ENCODE peak calls at places on chromosomes 3 and 15, in four cellular contexts. One of them, this sample, is unnamed.

GRCh38 chr3:53705024-53705750 is 141.0 kb downstream of the CHDH start:
- DNase-seq in mesenchymal stem cell: no peak
- DNase-seq in neuronal stem cell: no peak
- DNase-seq in IMR-90: no peak
- DNase-seq in this sample: no peak

GRCh38 chr15:60605879-60606304 is 127.0 kb upstream of the ICE2 start:
- DNase-seq in IMR-90: peak
- DNase-seq in neuronal stem cell: no peak
- DNase-seq in mesenchymal stem cell: peak
- DNase-seq in this sample: no peak

GRCh38 chr3:11407644-11408043 is 135.4 kb downstream of the ATG7 start:
- DNase-seq in IMR-90: no peak
- DNase-seq in mesenchymal stem cell: no peak
- DNase-seq in neuronal stem cell: no peak
- DNase-seq in this sample: no peak

GRCh38 chr3:38497026-38497425 is 886 bp downstream of the EXOG start:
- DNase-seq in mesenchymal stem cell: peak
- DNase-seq in IMR-90: peak
- DNase-seq in neuronal stem cell: no peak
- DNase-seq in this sample: no peak

GRCh38 chr15:44541282-44541958 is 4.5 kb downstream of the EIF3J start:
- DNase-seq in mesenchymal stem cell: peak
- DNase-seq in neuronal stem cell: no peak
- DNase-seq in IMR-90: peak
- DNase-seq in this sample: peak

GRCh38 chr3:16462679-16463078 is 50.8 kb downstream of the RFTN1 start:
- DNase-seq in mesenchymal stem cell: no peak
- DNase-seq in neuronal stem cell: no peak
- DNase-seq in IMR-90: no peak
- DNase-seq in this sample: no peak

GRCh38 chr15:89130194-89130593 is 41.9 kb downstream of the ABHD2 start:
- DNase-seq in mesenchymal stem cell: no peak
- DNase-seq in neuronal stem cell: no peak
- DNase-seq in IMR-90: no peak
- DNase-seq in this sample: no peak

GRCh38 chr3:172074578-172074977 is 35.2 kb downstream of the FNDC3B start:
- DNase-seq in neuronal stem cell: no peak
- DNase-seq in IMR-90: no peak
- DNase-seq in mesenchymal stem cell: no peak
- DNase-seq in this sample: no peak

GRCh38 chr3:11091791-11092190 is 62.5 kb upstream of the HRH1 start:
- DNase-seq in IMR-90: no peak
- DNase-seq in neuronal stem cell: no peak
- DNase-seq in mesenchymal stem cell: no peak
- DNase-seq in this sample: no peak

GRCh38 chr15:78304487-78305413 is 5.3 kb upstream of the SKIC8 start:
- DNase-seq in IMR-90: no peak
- DNase-seq in neuronal stem cell: no peak
- DNase-seq in mesenchymal stem cell: no peak
- DNase-seq in this sample: peak

GRCh38 chr3:185216587-185216918 is 37.3 kb downstream of the EHHADH start:
- DNase-seq in neuronal stem cell: no peak
- DNase-seq in mesenchymal stem cell: peak
- DNase-seq in IMR-90: no peak
- DNase-seq in this sample: no peak

GRCh38 chr15:69857686-69858391 is 239.9 kb downstream of the TLE3 start:
- DNase-seq in mesenchymal stem cell: peak
- DNase-seq in IMR-90: no peak
- DNase-seq in neuronal stem cell: no peak
- DNase-seq in this sample: peak

GRCh38 chr15:55774113-55774970 is 31.4 kb upstream of the PRTG start:
- DNase-seq in neuronal stem cell: peak
- DNase-seq in IMR-90: peak
- DNase-seq in mesenchymal stem cell: peak
- DNase-seq in this sample: peak

GRCh38 chr15:66698318-66698961 is 3.6 kb upstream of the SMAD6 start:
- DNase-seq in neuronal stem cell: peak
- DNase-seq in mesenchymal stem cell: peak
- DNase-seq in IMR-90: peak
- DNase-seq in this sample: peak

GRCh38 chr15:74525946-74526345 is 15.1 kb upstream of the ARID3B start:
- DNase-seq in mesenchymal stem cell: peak
- DNase-seq in neuronal stem cell: no peak
- DNase-seq in IMR-90: peak
- DNase-seq in this sample: no peak

GRCh38 chr3:117873236-117873635 is 1161.4 kb downstream of the IGSF11 start:
- DNase-seq in IMR-90: peak
- DNase-seq in mesenchymal stem cell: no peak
- DNase-seq in neuronal stem cell: no peak
- DNase-seq in this sample: no peak

GRCh38 chr15:25061808-25062550 is 107.2 kb downstream of the SNRPN start:
- DNase-seq in IMR-90: no peak
- DNase-seq in neuronal stem cell: no peak
- DNase-seq in mesenchymal stem cell: no peak
- DNase-seq in this sample: no peak

GRCh38 chr15:92666780-92667179 is 11.2 kb upstream of the FAM174B start:
- DNase-seq in IMR-90: no peak
- DNase-seq in mesenchymal stem cell: peak
- DNase-seq in neuronal stem cell: no peak
- DNase-seq in this sample: peak

GRCh38 chr3:151935451-151935850 is 62.0 kb downstream of the SUCNR1 start:
- DNase-seq in neuronal stem cell: no peak
- DNase-seq in IMR-90: no peak
- DNase-seq in mesenchymal stem cell: no peak
- DNase-seq in this sample: no peak

GRCh38 chr3:34283743-34284142 is 485.3 kb downstream of the PDCD6IP start:
- DNase-seq in mesenchymal stem cell: no peak
- DNase-seq in neuronal stem cell: no peak
- DNase-seq in IMR-90: no peak
- DNase-seq in this sample: no peak

GRCh38 chr3:25527796-25528195 is 99.7 kb downstream of the RARB start:
- DNase-seq in neuronal stem cell: peak
- DNase-seq in mesenchymal stem cell: no peak
- DNase-seq in IMR-90: no peak
- DNase-seq in this sample: no peak

GRCh38 chr3:170811515-170811914 is 58.5 kb downstream of the RPL22L1 start:
- DNase-seq in IMR-90: peak
- DNase-seq in neuronal stem cell: no peak
- DNase-seq in mesenchymal stem cell: peak
- DNase-seq in this sample: peak

GRCh38 chr15:68526784-68527183 is 52.0 kb upstream of the CORO2B start:
- DNase-seq in neuronal stem cell: no peak
- DNase-seq in IMR-90: no peak
- DNase-seq in mesenchymal stem cell: no peak
- DNase-seq in this sample: no peak

GRCh38 chr3:48209438-48209837 is 13.9 kb upstream of the CAMP start:
- DNase-seq in IMR-90: no peak
- DNase-seq in mesenchymal stem cell: no peak
- DNase-seq in neuronal stem cell: no peak
- DNase-seq in this sample: no peak

GRCh38 chr3:72320911-72321385 is 527.3 kb downstream of the SHQ1 start:
- DNase-seq in neuronal stem cell: no peak
- DNase-seq in mesenchymal stem cell: no peak
- DNase-seq in IMR-90: no peak
- DNase-seq in this sample: no peak

GRCh38 chr3:124780356-124780755 is 50.1 kb downstream of the UMPS start:
- DNase-seq in mesenchymal stem cell: peak
- DNase-seq in IMR-90: peak
- DNase-seq in neuronal stem cell: no peak
- DNase-seq in this sample: peak

GRCh38 chr15:41967506-41968206 is 4.7 kb downstream of the EHD4 start:
- DNase-seq in neuronal stem cell: no peak
- DNase-seq in mesenchymal stem cell: peak
- DNase-seq in IMR-90: peak
- DNase-seq in this sample: peak

GRCh38 chr3:104206925-104207324 is 1159.8 kb upstream of the ALCAM start:
- DNase-seq in IMR-90: no peak
- DNase-seq in neuronal stem cell: no peak
- DNase-seq in mesenchymal stem cell: no peak
- DNase-seq in this sample: no peak

GRCh38 chr15:89845305-89845893 is 30.7 kb upstream of the ANPEP start:
- DNase-seq in mesenchymal stem cell: peak
- DNase-seq in IMR-90: peak
- DNase-seq in neuronal stem cell: no peak
- DNase-seq in this sample: peak

GRCh38 chr3:152350764-152351163 is 82.0 kb downstream of the MBNL1 start:
- DNase-seq in IMR-90: no peak
- DNase-seq in neuronal stem cell: no peak
- DNase-seq in mesenchymal stem cell: no peak
- DNase-seq in this sample: no peak

GRCh38 chr15:58966698-58967097 is 20.8 kb upstream of the RNF111 start:
- DNase-seq in neuronal stem cell: no peak
- DNase-seq in mesenchymal stem cell: no peak
- DNase-seq in IMR-90: peak
- DNase-seq in this sample: no peak

GRCh38 chr3:186241910-186242821 is 119.9 kb downstream of the DGKG start:
- DNase-seq in neuronal stem cell: peak
- DNase-seq in mesenchymal stem cell: peak
- DNase-seq in IMR-90: peak
- DNase-seq in this sample: peak

GRCh38 chr15:90099868-90100854 is 2.1 kb downstream of the IDH2 start:
- DNase-seq in IMR-90: peak
- DNase-seq in mesenchymal stem cell: peak
- DNase-seq in neuronal stem cell: no peak
- DNase-seq in this sample: peak

GRCh38 chr15:39171944-39172368 is 408.9 kb upstream of the THBS1 start:
- DNase-seq in mesenchymal stem cell: peak
- DNase-seq in neuronal stem cell: peak
- DNase-seq in IMR-90: peak
- DNase-seq in this sample: peak

GRCh38 chr3:194715022-194715800 is 29.5 kb downstream of the FAM43A start:
- DNase-seq in mesenchymal stem cell: peak
- DNase-seq in IMR-90: no peak
- DNase-seq in neuronal stem cell: no peak
- DNase-seq in this sample: peak

DNA sequence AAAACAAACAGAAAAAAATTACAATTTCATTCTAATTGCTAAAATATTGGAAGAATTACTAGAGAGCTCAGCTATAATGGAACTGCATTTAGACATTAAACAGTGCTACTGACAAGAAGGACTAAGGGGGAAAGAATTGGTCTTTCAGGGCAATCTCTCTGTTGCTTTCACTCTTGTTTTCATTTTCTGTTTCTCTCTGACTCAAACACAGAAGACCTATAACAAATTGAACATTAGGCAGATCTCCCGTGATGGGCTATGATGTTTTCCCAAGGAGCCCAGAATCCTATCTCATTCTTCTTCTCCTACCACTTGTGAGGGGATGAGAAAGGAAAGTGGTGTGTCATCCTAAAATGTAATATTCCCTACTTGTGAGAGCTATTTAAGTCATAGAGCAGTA is 358.0 kb upstream of the TGFBR2 start:
- DNase-seq in mesenchymal stem cell: peak
- DNase-seq in IMR-90: no peak
- DNase-seq in neuronal stem cell: no peak
- DNase-seq in this sample: no peak
- H3K4me3 ChIP-seq in mesenchymal stem cell: no peak
- H3K4me3 ChIP-seq in IMR-90: no peak
- H3K4me3 ChIP-seq in neuronal stem cell: no peak
- H3K4me3 ChIP-seq in this sample: no peak

GRCh38 chr3:58043933-58044332 is 35.7 kb downstream of the FLNB start:
- DNase-seq in neuronal stem cell: no peak
- DNase-seq in mesenchymal stem cell: peak
- DNase-seq in IMR-90: peak
- DNase-seq in this sample: peak

GRCh38 chr3:58042947-58043707 is 34.9 kb downstream of the FLNB start:
- DNase-seq in neuronal stem cell: no peak
- DNase-seq in IMR-90: no peak
- DNase-seq in mesenchymal stem cell: no peak
- DNase-seq in this sample: peak

GRCh38 chr3:58039609-58040008 is 31.4 kb downstream of the FLNB start:
- DNase-seq in mesenchymal stem cell: no peak
- DNase-seq in IMR-90: no peak
- DNase-seq in neuronal stem cell: no peak
- DNase-seq in this sample: no peak

GRCh38 chr3:58041182-58041825 is 33.1 kb downstream of the FLNB start:
- DNase-seq in neuronal stem cell: no peak
- DNase-seq in mesenchymal stem cell: peak
- DNase-seq in IMR-90: peak
- DNase-seq in this sample: peak

DNA sequence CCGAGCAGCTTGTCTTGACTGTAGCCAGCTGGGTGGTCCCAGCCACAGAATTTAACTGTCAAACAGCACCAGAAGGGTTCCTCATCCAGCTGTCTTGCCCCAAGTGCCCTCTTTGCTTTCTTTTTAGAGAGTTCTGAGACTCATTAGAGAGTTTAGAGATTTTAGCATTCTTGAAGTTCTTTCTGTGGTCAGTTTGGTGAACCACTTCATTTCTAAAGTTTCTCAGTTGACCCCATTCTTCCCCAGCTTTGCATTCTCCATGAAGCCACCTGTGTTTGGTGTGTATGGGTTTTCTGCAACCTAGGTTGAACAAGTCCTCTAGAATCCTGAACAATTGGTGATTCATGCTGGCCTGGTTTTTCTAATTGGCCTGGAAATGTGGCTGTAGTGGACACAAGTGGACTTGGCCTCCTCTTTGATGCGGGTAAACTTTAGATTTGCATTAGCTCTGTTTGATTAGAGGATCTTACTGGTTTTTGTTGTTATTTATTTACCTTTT is 33.7 kb downstream of the FLNB start:
- DNase-seq in mesenchymal stem cell: peak
- DNase-seq in IMR-90: peak
- DNase-seq in neuronal stem cell: no peak
- DNase-seq in this sample: peak
- H3K27ac ChIP-seq in mesenchymal stem cell: peak
- H3K27ac ChIP-seq in IMR-90: peak
- H3K27ac ChIP-seq in neuronal stem cell: no peak
- H3K27ac ChIP-seq in this sample: peak

GRCh38 chr15:72934006-72934405 is 118.3 kb upstream of the NEO1 start:
- DNase-seq in neuronal stem cell: no peak
- DNase-seq in IMR-90: peak
- DNase-seq in mesenchymal stem cell: no peak
- DNase-seq in this sample: no peak

GRCh38 chr15:72936691-72937679 is 115.3 kb upstream of the NEO1 start:
- DNase-seq in neuronal stem cell: no peak
- DNase-seq in mesenchymal stem cell: no peak
- DNase-seq in IMR-90: no peak
- DNase-seq in this sample: no peak

GRCh38 chr15:72934921-72935320 is 117.3 kb upstream of the NEO1 start:
- DNase-seq in mesenchymal stem cell: peak
- DNase-seq in neuronal stem cell: no peak
- DNase-seq in IMR-90: peak
- DNase-seq in this sample: no peak

GRCh38 chr15:72935521-72935920 is 116.7 kb upstream of the NEO1 start:
- DNase-seq in IMR-90: no peak
- DNase-seq in neuronal stem cell: no peak
- DNase-seq in mesenchymal stem cell: no peak
- DNase-seq in this sample: no peak

GRCh38 chr15:72936237-72936636 is 116.0 kb upstream of the NEO1 start:
- DNase-seq in mesenchymal stem cell: no peak
- DNase-seq in neuronal stem cell: no peak
- DNase-seq in IMR-90: no peak
- DNase-seq in this sample: no peak
- H2BK5ac ChIP-seq in mesenchymal stem cell: no peak
- H2BK5ac ChIP-seq in neuronal stem cell: no peak
- H2BK5ac ChIP-seq in IMR-90: no peak
- H2BK5ac ChIP-seq in this sample: no peak

GRCh38 chr3:177145402-177145801 is 51.9 kb downstream of the TBL1XR1 start:
- DNase-seq in neuronal stem cell: no peak
- DNase-seq in IMR-90: no peak
- DNase-seq in mesenchymal stem cell: no peak
- DNase-seq in this sample: no peak
- H3K4me3 ChIP-seq in neuronal stem cell: no peak
- H3K4me3 ChIP-seq in IMR-90: no peak
- H3K4me3 ChIP-seq in mesenchymal stem cell: no peak
- H3K4me3 ChIP-seq in this sample: no peak

This sample was measured in trophoblast cell.